ENCODE peak calls at places on chromosomes 2 and 18, in eight cellular contexts. R, M, G, P, S, L, W and C are unnamed samples.

GRCh38 chr18:37464287-37464686 is 101.3 kb downstream of the CELF4 start:
- DNase-seq in P (no peak), S (no peak), W (no peak), L (no peak), M (no peak), R (no peak), G (no peak), C (no peak)

GRCh38 chr2:95179451-95179850 is 13.8 kb downstream of the ZNF2 start:
- DNase-seq in R (no peak), S (no peak), G (no peak), P (no peak), W (no peak), M (no peak), L (peak), C (no peak)

GRCh38 chr2:43075906-43076585 is 150.4 kb downstream of the ZFP36L2 start:
- DNase-seq in G (no peak), S (no peak), P (no peak), L (no peak), R (no peak), M (no peak), W (no peak), C (no peak)

GRCh38 chr2:169892951-169893350 is 65.7 kb downstream of the UBR3 start:
- DNase-seq in M (no peak), P (no peak), W (no peak), S (no peak), G (no peak), R (no peak), L (no peak), C (no peak)

GRCh38 chr2:23411752-23412431 is 26.9 kb downstream of the KLHL29 start:
- DNase-seq in L (no peak), W (no peak), P (no peak), R (no peak), G (no peak), M (no peak), S (no peak), C (no peak)

GRCh38 chr2:4353668-4354067 is 650.3 kb downstream of the DCDC2C start:
- DNase-seq in R (no peak), W (no peak), S (no peak), M (no peak), P (no peak), L (no peak), G (no peak), C (no peak)

GRCh38 chr2:230231251-230231650 is 5.7 kb downstream of the SP140 start:
- DNase-seq in L (no peak), W (no peak), G (no peak), M (no peak), R (no peak), S (no peak), P (no peak), C (no peak)

GRCh38 chr2:126970583-126970982 is 71.9 kb downstream of the TEX51 start:
- DNase-seq in P (no peak), R (no peak), L (no peak), S (no peak), W (no peak), G (no peak), M (no peak), C (no peak)

GRCh38 chr2:45700407-45701013 is 49.0 kb downstream of the PRKCE start:
- DNase-seq in P (peak), L (no peak), M (no peak), G (no peak), S (no peak), R (peak), W (no peak), C (no peak)

GRCh38 chr2:31812051-31812798 is 198.6 kb downstream of the MEMO1 start:
- DNase-seq in G (no peak), P (peak), M (no peak), L (no peak), S (no peak), W (peak), R (no peak), C (no peak)

GRCh38 chr2:219010162-219010756 is 17.0 kb upstream of the CRYBA2 start:
- DNase-seq in G (no peak), M (no peak), P (no peak), S (peak), W (no peak), R (no peak), L (no peak), C (no peak)

GRCh38 chr2:85554980-85555612 is 6.2 kb downstream of the GGCX start:
- DNase-seq in S (no peak), R (no peak), W (no peak), M (no peak), P (no peak), G (no peak), L (no peak), C (no peak)

GRCh38 chr2:69997296-69998184 is 36.1 kb upstream of the ASPRV1 start:
- DNase-seq in W (no peak), L (peak), R (peak), P (no peak), G (no peak), S (peak), M (no peak), C (no peak)

GRCh38 chr2:133266926-133267590 is 301.2 kb downstream of the NCKAP5 start:
- DNase-seq in W (no peak), G (peak), S (peak), R (no peak), L (no peak), P (no peak), M (no peak), C (no peak)

GRCh38 chr2:225725726-225726125 is 326.2 kb downstream of the NYAP2 start:
- DNase-seq in R (no peak), S (no peak), W (no peak), P (no peak), M (no peak), G (no peak), L (no peak), C (no peak)

GRCh38 chr18:44771957-44772917 is 91.5 kb downstream of the SETBP1 start:
- DNase-seq in S (no peak), G (no peak), W (no peak), P (no peak), M (no peak), L (peak), R (peak), C (no peak)

GRCh38 chr2:60118061-60118460 is 435.4 kb downstream of the BCL11A start:
- DNase-seq in M (no peak), L (no peak), G (no peak), S (no peak), R (no peak), P (no peak), W (no peak), C (no peak)

GRCh38 chr2:71276311-71277158 is 49.6 kb upstream of the PAIP2B start:
- DNase-seq in G (peak), M (peak), S (peak), L (peak), P (peak), W (peak), R (peak), C (peak)

GRCh38 chr2:181198188-181198864 is 217.9 kb downstream of the UBE2E3 start:
- DNase-seq in W (peak), S (no peak), G (no peak), L (no peak), P (no peak), M (no peak), R (no peak), C (no peak)

GRCh38 chr2:151051584-151052220 is 210.0 kb downstream of the RBM43 start:
- DNase-seq in R (no peak), M (no peak), P (peak), S (peak), L (no peak), W (peak), G (peak), C (no peak)

GRCh38 chr2:171747371-171747770 is 60.1 kb downstream of the DYNC1I2 start:
- DNase-seq in W (no peak), G (no peak), L (no peak), S (no peak), P (no peak), M (no peak), R (no peak), C (no peak)

GRCh38 chr2:138090330-138090729 is 126.1 kb downstream of the HNMT start:
- DNase-seq in P (no peak), G (peak), S (peak), L (no peak), W (no peak), R (no peak), M (no peak), C (no peak)

GRCh38 chr2:240961878-240962277 is 36.5 kb upstream of the SNED1 start:
- DNase-seq in S (no peak), G (no peak), L (peak), M (no peak), R (no peak), P (no peak), W (no peak), C (no peak)

GRCh38 chr2:135212757-135213156 is 160.7 kb downstream of the RAB3GAP1 start:
- DNase-seq in L (no peak), W (no peak), S (no peak), R (no peak), M (no peak), G (no peak), P (no peak), C (no peak)

GRCh38 chr18:69161383-69162028 is 239.2 kb upstream of the DOK6 start:
- DNase-seq in G (no peak), R (no peak), S (no peak), P (no peak), M (no peak), W (no peak), L (no peak), C (no peak)

GRCh38 chr2:138476186-138476585 is 25.4 kb upstream of the SPOPL start:
- DNase-seq in S (no peak), P (no peak), M (no peak), L (no peak), G (no peak), R (no peak), W (no peak), C (no peak)

GRCh38 chr2:235087812-235088607 is 136.2 kb downstream of the SH3BP4 start:
- DNase-seq in G (no peak), W (no peak), P (no peak), L (peak), M (peak), R (peak), S (no peak), C (peak)

GRCh38 chr2:88606371-88607030 is 20.8 kb downstream of the EIF2AK3 start:
- DNase-seq in G (no peak), P (peak), R (no peak), M (no peak), W (no peak), L (no peak), S (no peak), C (no peak)

GRCh38 chr2:144703852-144704324 is 184.0 kb upstream of the ZEB2 start:
- DNase-seq in L (peak), M (peak), P (peak), S (peak), R (peak), G (no peak), W (no peak), C (peak)

GRCh38 chr2:221461911-221462310 is 110.2 kb downstream of the EPHA4 start:
- DNase-seq in L (no peak), W (no peak), P (no peak), G (no peak), R (no peak), S (peak), M (no peak), C (no peak)

GRCh38 chr2:235116885-235117492 is 165.2 kb downstream of the SH3BP4 start:
- DNase-seq in M (no peak), G (no peak), R (no peak), L (no peak), P (peak), W (peak), S (peak), C (no peak)

GRCh38 chr2:200382883-200383282 is 76.4 kb downstream of the SPATS2L start:
- DNase-seq in W (no peak), M (no peak), R (no peak), G (no peak), L (no peak), S (no peak), P (no peak), C (no peak)

GRCh38 chr2:84938194-84938879 is 32.6 kb upstream of the KCMF1 start:
- DNase-seq in S (peak), G (no peak), R (no peak), L (no peak), M (no peak), P (no peak), W (peak), C (no peak)

GRCh38 chr2:21038403-21039073 is 5.3 kb downstream of the APOB start:
- DNase-seq in P (no peak), M (no peak), L (no peak), W (no peak), R (no peak), S (no peak), G (no peak), C (no peak)